ENCODE peak calls at places on chromosomes 3 and 15, in six cellular contexts. One of them, this sample, is unnamed.

GRCh38 chr3:147414369-147415135 is 5.4 kb downstream of the ZIC1 start:
- DNase-seq in activated T-cell treated with anti-CD3 and anti-CD28 coated beads for 1 hour: no peak
- DNase-seq in stimulated activated CD4-positive, alpha-beta T cell treated with anti-CD3 and anti-CD28 coated beads, Interleukin-4, amount 100 ng/mL, for 4 hours: no peak
- DNase-seq in activated CD8-positive, alpha-beta memory T cell treated with anti-CD3 and anti-CD28 coated beads for 4 hours: no peak
- DNase-seq in CD8-positive, alpha-beta T cell: no peak
- DNase-seq in neuronal stem cell: no peak
- DNase-seq in this sample: no peak

GRCh38 chr15:99485992-99486370 is 79.8 kb upstream of the MEF2A start:
- DNase-seq in activated T-cell treated with anti-CD3 and anti-CD28 coated beads for 1 hour: no peak
- DNase-seq in stimulated activated CD4-positive, alpha-beta T cell treated with anti-CD3 and anti-CD28 coated beads, Interleukin-4, amount 100 ng/mL, for 4 hours: no peak
- DNase-seq in activated CD8-positive, alpha-beta memory T cell treated with anti-CD3 and anti-CD28 coated beads for 4 hours: no peak
- DNase-seq in CD8-positive, alpha-beta T cell: no peak
- DNase-seq in neuronal stem cell: no peak
- DNase-seq in this sample: no peak

GRCh38 chr3:156553705-156554356 is 1.1 kb downstream of the SSR3 start:
- DNase-seq in activated T-cell treated with anti-CD3 and anti-CD28 coated beads for 1 hour: no peak
- DNase-seq in stimulated activated CD4-positive, alpha-beta T cell treated with anti-CD3 and anti-CD28 coated beads, Interleukin-4, amount 100 ng/mL, for 4 hours: no peak
- DNase-seq in activated CD8-positive, alpha-beta memory T cell treated with anti-CD3 and anti-CD28 coated beads for 4 hours: no peak
- DNase-seq in CD8-positive, alpha-beta T cell: no peak
- DNase-seq in neuronal stem cell: no peak
- DNase-seq in this sample: no peak

GRCh38 chr3:31226331-31226730 is 306.4 kb upstream of the STT3B start:
- DNase-seq in activated T-cell treated with anti-CD3 and anti-CD28 coated beads for 1 hour: no peak
- DNase-seq in stimulated activated CD4-positive, alpha-beta T cell treated with anti-CD3 and anti-CD28 coated beads, Interleukin-4, amount 100 ng/mL, for 4 hours: no peak
- DNase-seq in activated CD8-positive, alpha-beta memory T cell treated with anti-CD3 and anti-CD28 coated beads for 4 hours: no peak
- DNase-seq in CD8-positive, alpha-beta T cell: no peak
- DNase-seq in neuronal stem cell: no peak
- DNase-seq in this sample: no peak

GRCh38 chr3:164730810-164731209 is 347.5 kb downstream of the SI start:
- DNase-seq in activated T-cell treated with anti-CD3 and anti-CD28 coated beads for 1 hour: no peak
- DNase-seq in stimulated activated CD4-positive, alpha-beta T cell treated with anti-CD3 and anti-CD28 coated beads, Interleukin-4, amount 100 ng/mL, for 4 hours: no peak
- DNase-seq in activated CD8-positive, alpha-beta memory T cell treated with anti-CD3 and anti-CD28 coated beads for 4 hours: no peak
- DNase-seq in CD8-positive, alpha-beta T cell: no peak
- DNase-seq in neuronal stem cell: no peak
- DNase-seq in this sample: no peak

GRCh38 chr3:11770105-11770476 is 76.6 kb downstream of the TAMM41 start:
- DNase-seq in activated T-cell treated with anti-CD3 and anti-CD28 coated beads for 1 hour: no peak
- DNase-seq in stimulated activated CD4-positive, alpha-beta T cell treated with anti-CD3 and anti-CD28 coated beads, Interleukin-4, amount 100 ng/mL, for 4 hours: no peak
- DNase-seq in activated CD8-positive, alpha-beta memory T cell treated with anti-CD3 and anti-CD28 coated beads for 4 hours: no peak
- DNase-seq in CD8-positive, alpha-beta T cell: no peak
- DNase-seq in neuronal stem cell: no peak
- DNase-seq in this sample: no peak

GRCh38 chr15:69478259-69478687 is 25.7 kb downstream of the RPLP1 start:
- DNase-seq in activated T-cell treated with anti-CD3 and anti-CD28 coated beads for 1 hour: peak; percentile 40
- DNase-seq in stimulated activated CD4-positive, alpha-beta T cell treated with anti-CD3 and anti-CD28 coated beads, Interleukin-4, amount 100 ng/mL, for 4 hours: peak; percentile 52
- DNase-seq in activated CD8-positive, alpha-beta memory T cell treated with anti-CD3 and anti-CD28 coated beads for 4 hours: no peak
- DNase-seq in CD8-positive, alpha-beta T cell: no peak
- DNase-seq in neuronal stem cell: peak; percentile 70
- DNase-seq in this sample: no peak

GRCh38 chr3:38713121-38713520 is 63.6 kb upstream of the SCN5A start:
- DNase-seq in activated T-cell treated with anti-CD3 and anti-CD28 coated beads for 1 hour: no peak
- DNase-seq in stimulated activated CD4-positive, alpha-beta T cell treated with anti-CD3 and anti-CD28 coated beads, Interleukin-4, amount 100 ng/mL, for 4 hours: no peak
- DNase-seq in activated CD8-positive, alpha-beta memory T cell treated with anti-CD3 and anti-CD28 coated beads for 4 hours: no peak
- DNase-seq in CD8-positive, alpha-beta T cell: no peak
- DNase-seq in neuronal stem cell: no peak
- DNase-seq in this sample: no peak

GRCh38 chr3:57596495-57597239 is 477 bp downstream of the ARF4 start:
- DNase-seq in activated T-cell treated with anti-CD3 and anti-CD28 coated beads for 1 hour: peak; percentile 36
- DNase-seq in stimulated activated CD4-positive, alpha-beta T cell treated with anti-CD3 and anti-CD28 coated beads, Interleukin-4, amount 100 ng/mL, for 4 hours: peak; percentile 43
- DNase-seq in activated CD8-positive, alpha-beta memory T cell treated with anti-CD3 and anti-CD28 coated beads for 4 hours: peak; percentile 40
- DNase-seq in CD8-positive, alpha-beta T cell: peak; percentile 24
- DNase-seq in neuronal stem cell: peak; percentile 75
- DNase-seq in this sample: peak; percentile 48

GRCh38 chr3:46981932-46982471 is 2.5 kb downstream of the NBEAL2 start:
- DNase-seq in activated T-cell treated with anti-CD3 and anti-CD28 coated beads for 1 hour: no peak
- DNase-seq in stimulated activated CD4-positive, alpha-beta T cell treated with anti-CD3 and anti-CD28 coated beads, Interleukin-4, amount 100 ng/mL, for 4 hours: no peak
- DNase-seq in activated CD8-positive, alpha-beta memory T cell treated with anti-CD3 and anti-CD28 coated beads for 4 hours: no peak
- DNase-seq in CD8-positive, alpha-beta T cell: no peak
- DNase-seq in neuronal stem cell: no peak
- DNase-seq in this sample: no peak

GRCh38 chr3:115855911-115856310 is 232.6 kb downstream of the GAP43 start:
- DNase-seq in activated T-cell treated with anti-CD3 and anti-CD28 coated beads for 1 hour: no peak
- DNase-seq in stimulated activated CD4-positive, alpha-beta T cell treated with anti-CD3 and anti-CD28 coated beads, Interleukin-4, amount 100 ng/mL, for 4 hours: no peak
- DNase-seq in activated CD8-positive, alpha-beta memory T cell treated with anti-CD3 and anti-CD28 coated beads for 4 hours: no peak
- DNase-seq in CD8-positive, alpha-beta T cell: no peak
- DNase-seq in neuronal stem cell: no peak
- DNase-seq in this sample: no peak

GRCh38 chr15:62931650-62932049 is 110.9 kb upstream of the TPM1 start:
- DNase-seq in activated T-cell treated with anti-CD3 and anti-CD28 coated beads for 1 hour: no peak
- DNase-seq in stimulated activated CD4-positive, alpha-beta T cell treated with anti-CD3 and anti-CD28 coated beads, Interleukin-4, amount 100 ng/mL, for 4 hours: no peak
- DNase-seq in activated CD8-positive, alpha-beta memory T cell treated with anti-CD3 and anti-CD28 coated beads for 4 hours: no peak
- DNase-seq in CD8-positive, alpha-beta T cell: no peak
- DNase-seq in neuronal stem cell: no peak
- DNase-seq in this sample: no peak

GRCh38 chr3:46090161-46090591 is 62.9 kb upstream of the XCR1 start:
- DNase-seq in activated T-cell treated with anti-CD3 and anti-CD28 coated beads for 1 hour: no peak
- DNase-seq in stimulated activated CD4-positive, alpha-beta T cell treated with anti-CD3 and anti-CD28 coated beads, Interleukin-4, amount 100 ng/mL, for 4 hours: no peak
- DNase-seq in activated CD8-positive, alpha-beta memory T cell treated with anti-CD3 and anti-CD28 coated beads for 4 hours: no peak
- DNase-seq in CD8-positive, alpha-beta T cell: no peak
- DNase-seq in neuronal stem cell: no peak
- DNase-seq in this sample: peak; percentile 76

GRCh38 chr15:74127954-74128784 is 2.2 kb upstream of the ISLR2 start:
- DNase-seq in activated T-cell treated with anti-CD3 and anti-CD28 coated beads for 1 hour: no peak
- DNase-seq in stimulated activated CD4-positive, alpha-beta T cell treated with anti-CD3 and anti-CD28 coated beads, Interleukin-4, amount 100 ng/mL, for 4 hours: no peak
- DNase-seq in activated CD8-positive, alpha-beta memory T cell treated with anti-CD3 and anti-CD28 coated beads for 4 hours: no peak
- DNase-seq in CD8-positive, alpha-beta T cell: no peak
- DNase-seq in neuronal stem cell: no peak
- DNase-seq in this sample: no peak

GRCh38 chr3:58214484-58215316 is 3.9 kb upstream of the DNASE1L3 start:
- DNase-seq in activated T-cell treated with anti-CD3 and anti-CD28 coated beads for 1 hour: no peak
- DNase-seq in stimulated activated CD4-positive, alpha-beta T cell treated with anti-CD3 and anti-CD28 coated beads, Interleukin-4, amount 100 ng/mL, for 4 hours: no peak
- DNase-seq in activated CD8-positive, alpha-beta memory T cell treated with anti-CD3 and anti-CD28 coated beads for 4 hours: no peak
- DNase-seq in CD8-positive, alpha-beta T cell: no peak
- DNase-seq in neuronal stem cell: no peak
- DNase-seq in this sample: peak; percentile 98

GRCh38 chr3:161607056-161607455 is 110.4 kb downstream of the OTOL1 start:
- DNase-seq in activated T-cell treated with anti-CD3 and anti-CD28 coated beads for 1 hour: no peak
- DNase-seq in stimulated activated CD4-positive, alpha-beta T cell treated with anti-CD3 and anti-CD28 coated beads, Interleukin-4, amount 100 ng/mL, for 4 hours: no peak
- DNase-seq in activated CD8-positive, alpha-beta memory T cell treated with anti-CD3 and anti-CD28 coated beads for 4 hours: no peak
- DNase-seq in CD8-positive, alpha-beta T cell: no peak
- DNase-seq in neuronal stem cell: no peak
- DNase-seq in this sample: no peak

GRCh38 chr15:76153241-76154197 is 93.7 kb downstream of the TMEM266 start:
- DNase-seq in activated T-cell treated with anti-CD3 and anti-CD28 coated beads for 1 hour: no peak
- DNase-seq in stimulated activated CD4-positive, alpha-beta T cell treated with anti-CD3 and anti-CD28 coated beads, Interleukin-4, amount 100 ng/mL, for 4 hours: no peak
- DNase-seq in activated CD8-positive, alpha-beta memory T cell treated with anti-CD3 and anti-CD28 coated beads for 4 hours: no peak
- DNase-seq in CD8-positive, alpha-beta T cell: no peak
- DNase-seq in neuronal stem cell: no peak
- DNase-seq in this sample: no peak

GRCh38 chr3:37189109-37189508 is 14.7 kb upstream of the LRRFIP2 start:
- DNase-seq in activated T-cell treated with anti-CD3 and anti-CD28 coated beads for 1 hour: no peak
- DNase-seq in stimulated activated CD4-positive, alpha-beta T cell treated with anti-CD3 and anti-CD28 coated beads, Interleukin-4, amount 100 ng/mL, for 4 hours: no peak
- DNase-seq in activated CD8-positive, alpha-beta memory T cell treated with anti-CD3 and anti-CD28 coated beads for 4 hours: no peak
- DNase-seq in CD8-positive, alpha-beta T cell: no peak
- DNase-seq in neuronal stem cell: no peak
- DNase-seq in this sample: no peak

GRCh38 chr3:189655617-189656016 is 24.4 kb downstream of the TP63 start:
- DNase-seq in activated T-cell treated with anti-CD3 and anti-CD28 coated beads for 1 hour: no peak
- DNase-seq in stimulated activated CD4-positive, alpha-beta T cell treated with anti-CD3 and anti-CD28 coated beads, Interleukin-4, amount 100 ng/mL, for 4 hours: no peak
- DNase-seq in activated CD8-positive, alpha-beta memory T cell treated with anti-CD3 and anti-CD28 coated beads for 4 hours: no peak
- DNase-seq in CD8-positive, alpha-beta T cell: no peak
- DNase-seq in neuronal stem cell: no peak
- DNase-seq in this sample: no peak

GRCh38 chr15:74784426-74784825 is 2.5 kb downstream of the CSK start:
- DNase-seq in activated T-cell treated with anti-CD3 and anti-CD28 coated beads for 1 hour: no peak
- DNase-seq in stimulated activated CD4-positive, alpha-beta T cell treated with anti-CD3 and anti-CD28 coated beads, Interleukin-4, amount 100 ng/mL, for 4 hours: no peak
- DNase-seq in activated CD8-positive, alpha-beta memory T cell treated with anti-CD3 and anti-CD28 coated beads for 4 hours: no peak
- DNase-seq in CD8-positive, alpha-beta T cell: no peak
- DNase-seq in neuronal stem cell: no peak
- DNase-seq in this sample: no peak

GRCh38 chr3:107525954-107526305 is 3.2 kb downstream of the BBX start:
- DNase-seq in activated T-cell treated with anti-CD3 and anti-CD28 coated beads for 1 hour: no peak
- DNase-seq in stimulated activated CD4-positive, alpha-beta T cell treated with anti-CD3 and anti-CD28 coated beads, Interleukin-4, amount 100 ng/mL, for 4 hours: no peak
- DNase-seq in activated CD8-positive, alpha-beta memory T cell treated with anti-CD3 and anti-CD28 coated beads for 4 hours: no peak
- DNase-seq in CD8-positive, alpha-beta T cell: no peak
- DNase-seq in neuronal stem cell: no peak
- DNase-seq in this sample: no peak

GRCh38 chr3:186365202-186365974 is 3.4 kb upstream of the DGKG start:
- DNase-seq in activated T-cell treated with anti-CD3 and anti-CD28 coated beads for 1 hour: no peak
- DNase-seq in stimulated activated CD4-positive, alpha-beta T cell treated with anti-CD3 and anti-CD28 coated beads, Interleukin-4, amount 100 ng/mL, for 4 hours: no peak
- DNase-seq in activated CD8-positive, alpha-beta memory T cell treated with anti-CD3 and anti-CD28 coated beads for 4 hours: no peak
- DNase-seq in CD8-positive, alpha-beta T cell: no peak
- DNase-seq in neuronal stem cell: no peak
- DNase-seq in this sample: no peak

GRCh38 chr3:188584958-188585689 is 431.2 kb downstream of the LPP start:
- DNase-seq in activated T-cell treated with anti-CD3 and anti-CD28 coated beads for 1 hour: no peak
- DNase-seq in stimulated activated CD4-positive, alpha-beta T cell treated with anti-CD3 and anti-CD28 coated beads, Interleukin-4, amount 100 ng/mL, for 4 hours: no peak
- DNase-seq in activated CD8-positive, alpha-beta memory T cell treated with anti-CD3 and anti-CD28 coated beads for 4 hours: no peak
- DNase-seq in CD8-positive, alpha-beta T cell: no peak
- DNase-seq in neuronal stem cell: no peak
- DNase-seq in this sample: no peak

GRCh38 chr15:95162967-95163531 is 931.7 kb downstream of the MCTP2 start:
- DNase-seq in activated T-cell treated with anti-CD3 and anti-CD28 coated beads for 1 hour: no peak
- DNase-seq in stimulated activated CD4-positive, alpha-beta T cell treated with anti-CD3 and anti-CD28 coated beads, Interleukin-4, amount 100 ng/mL, for 4 hours: no peak
- DNase-seq in activated CD8-positive, alpha-beta memory T cell treated with anti-CD3 and anti-CD28 coated beads for 4 hours: no peak
- DNase-seq in CD8-positive, alpha-beta T cell: no peak
- DNase-seq in neuronal stem cell: no peak
- DNase-seq in this sample: peak; percentile 80

GRCh38 chr15:31306426-31307269 is 20.0 kb upstream of the KLF13 start:
- DNase-seq in activated T-cell treated with anti-CD3 and anti-CD28 coated beads for 1 hour: no peak
- DNase-seq in stimulated activated CD4-positive, alpha-beta T cell treated with anti-CD3 and anti-CD28 coated beads, Interleukin-4, amount 100 ng/mL, for 4 hours: no peak
- DNase-seq in activated CD8-positive, alpha-beta memory T cell treated with anti-CD3 and anti-CD28 coated beads for 4 hours: no peak
- DNase-seq in CD8-positive, alpha-beta T cell: no peak
- DNase-seq in neuronal stem cell: peak; percentile 90
- DNase-seq in this sample: peak; percentile 14

GRCh38 chr15:90364251-90364650 is 12.2 kb downstream of the ZNF774 start:
- DNase-seq in activated T-cell treated with anti-CD3 and anti-CD28 coated beads for 1 hour: no peak
- DNase-seq in stimulated activated CD4-positive, alpha-beta T cell treated with anti-CD3 and anti-CD28 coated beads, Interleukin-4, amount 100 ng/mL, for 4 hours: no peak
- DNase-seq in activated CD8-positive, alpha-beta memory T cell treated with anti-CD3 and anti-CD28 coated beads for 4 hours: no peak
- DNase-seq in CD8-positive, alpha-beta T cell: no peak
- DNase-seq in neuronal stem cell: no peak
- DNase-seq in this sample: no peak

GRCh38 chr3:123034996-123035395 is 7.4 kb upstream of the SEMA5B start:
- DNase-seq in activated T-cell treated with anti-CD3 and anti-CD28 coated beads for 1 hour: no peak
- DNase-seq in stimulated activated CD4-positive, alpha-beta T cell treated with anti-CD3 and anti-CD28 coated beads, Interleukin-4, amount 100 ng/mL, for 4 hours: no peak
- DNase-seq in activated CD8-positive, alpha-beta memory T cell treated with anti-CD3 and anti-CD28 coated beads for 4 hours: no peak
- DNase-seq in CD8-positive, alpha-beta T cell: no peak
- DNase-seq in neuronal stem cell: no peak
- DNase-seq in this sample: no peak

GRCh38 chr3:146222204-146223046 is 28.5 kb downstream of the PLSCR4 start:
- DNase-seq in activated T-cell treated with anti-CD3 and anti-CD28 coated beads for 1 hour: no peak
- DNase-seq in stimulated activated CD4-positive, alpha-beta T cell treated with anti-CD3 and anti-CD28 coated beads, Interleukin-4, amount 100 ng/mL, for 4 hours: no peak
- DNase-seq in activated CD8-positive, alpha-beta memory T cell treated with anti-CD3 and anti-CD28 coated beads for 4 hours: no peak
- DNase-seq in CD8-positive, alpha-beta T cell: no peak
- DNase-seq in neuronal stem cell: no peak
- DNase-seq in this sample: no peak

GRCh38 chr15:100768501-100768931 is 111.1 kb upstream of the ALDH1A3 start:
- DNase-seq in activated T-cell treated with anti-CD3 and anti-CD28 coated beads for 1 hour: no peak
- DNase-seq in stimulated activated CD4-positive, alpha-beta T cell treated with anti-CD3 and anti-CD28 coated beads, Interleukin-4, amount 100 ng/mL, for 4 hours: no peak
- DNase-seq in activated CD8-positive, alpha-beta memory T cell treated with anti-CD3 and anti-CD28 coated beads for 4 hours: no peak
- DNase-seq in CD8-positive, alpha-beta T cell: no peak
- DNase-seq in neuronal stem cell: no peak
- DNase-seq in this sample: no peak

GRCh38 chr3:81743096-81744025 is 18.1 kb downstream of the GBE1 start:
- DNase-seq in activated T-cell treated with anti-CD3 and anti-CD28 coated beads for 1 hour: no peak
- DNase-seq in stimulated activated CD4-positive, alpha-beta T cell treated with anti-CD3 and anti-CD28 coated beads, Interleukin-4, amount 100 ng/mL, for 4 hours: no peak
- DNase-seq in activated CD8-positive, alpha-beta memory T cell treated with anti-CD3 and anti-CD28 coated beads for 4 hours: no peak
- DNase-seq in CD8-positive, alpha-beta T cell: no peak
- DNase-seq in neuronal stem cell: no peak
- DNase-seq in this sample: peak; percentile 45

GRCh38 chr3:154316974-154317767 is 7.1 kb downstream of the DHX36 start:
- DNase-seq in activated T-cell treated with anti-CD3 and anti-CD28 coated beads for 1 hour: no peak
- DNase-seq in stimulated activated CD4-positive, alpha-beta T cell treated with anti-CD3 and anti-CD28 coated beads, Interleukin-4, amount 100 ng/mL, for 4 hours: no peak
- DNase-seq in activated CD8-positive, alpha-beta memory T cell treated with anti-CD3 and anti-CD28 coated beads for 4 hours: no peak
- DNase-seq in CD8-positive, alpha-beta T cell: no peak
- DNase-seq in neuronal stem cell: no peak
- DNase-seq in this sample: no peak

GRCh38 chr3:70383360-70383831 is 71.0 kb upstream of the MDFIC2 start:
- DNase-seq in activated T-cell treated with anti-CD3 and anti-CD28 coated beads for 1 hour: no peak
- DNase-seq in stimulated activated CD4-positive, alpha-beta T cell treated with anti-CD3 and anti-CD28 coated beads, Interleukin-4, amount 100 ng/mL, for 4 hours: no peak
- DNase-seq in activated CD8-positive, alpha-beta memory T cell treated with anti-CD3 and anti-CD28 coated beads for 4 hours: no peak
- DNase-seq in CD8-positive, alpha-beta T cell: no peak
- DNase-seq in neuronal stem cell: no peak
- DNase-seq in this sample: peak; percentile 22

GRCh38 chr3:61650276-61650675 is 88.9 kb downstream of the PTPRG start:
- DNase-seq in activated T-cell treated with anti-CD3 and anti-CD28 coated beads for 1 hour: no peak
- DNase-seq in stimulated activated CD4-positive, alpha-beta T cell treated with anti-CD3 and anti-CD28 coated beads, Interleukin-4, amount 100 ng/mL, for 4 hours: no peak
- DNase-seq in activated CD8-positive, alpha-beta memory T cell treated with anti-CD3 and anti-CD28 coated beads for 4 hours: no peak
- DNase-seq in CD8-positive, alpha-beta T cell: no peak
- DNase-seq in neuronal stem cell: no peak
- DNase-seq in this sample: no peak

This sample was measured in epithelial cell of prostate.